ENCODE peak calls at places on chromosomes 11 and 22, in four cellular contexts. E is WTC11, A is psoas muscle, C is fibroblast of pulmonary artery. H is an unnamed sample.

GRCh38 chr11:60764879-60765278 is 8.2 kb downstream of the MS4A15 start:
- DNase-seq in A (no peak), E (no peak), C (no peak), H (no peak)

GRCh38 chr22:50508897-50509296 is 873 bp downstream of the NCAPH2 start:
- DNase-seq in A (no peak), E (no peak), C (no peak), H (no peak)

GRCh38 chr11:19410032-19410431 is 169.3 kb upstream of the E2F8 start:
- DNase-seq in E (no peak), C (no peak), A (no peak), H (no peak)

GRCh38 chr11:37248145-37248544 is 650.1 kb upstream of the RAG2 start:
- DNase-seq in E (no peak), A (no peak), C (no peak), H (no peak)

GRCh38 chr22:47310601-47311000 is 548.2 kb downstream of the TBC1D22A start:
- DNase-seq in C (no peak), E (no peak), A (no peak), H (peak; percentile 14)

GRCh38 chr22:27880778-27881394 is 38.2 kb downstream of the PITPNB start:
- DNase-seq in A (no peak), E (no peak), C (peak; percentile 89), H (peak; percentile 64)

GRCh38 chr11:114258696-114259095 is 37.5 kb upstream of the NNMT start:
- DNase-seq in C (no peak), E (no peak), A (peak; percentile 55), H (no peak)

GRCh38 chr11:46601129-46601528 is 7.3 kb upstream of the AMBRA1 start:
- DNase-seq in A (no peak), C (no peak), E (no peak), H (no peak)

GRCh38 chr11:2516276-2517015 is 71.6 kb downstream of the KCNQ1 start:
- DNase-seq in C (no peak), E (peak; percentile 5), A (no peak), H (no peak)

GRCh38 chr11:73396985-73397384 is 20.8 kb downstream of the RELT start:
- DNase-seq in E (no peak), C (no peak), A (no peak), H (no peak)

GRCh38 chr22:31096637-31097274 is 10.6 kb downstream of the SELENOM start:
- DNase-seq in C (no peak), E (peak; percentile 46), A (no peak), H (no peak)

GRCh38 chr11:134995746-134996145 is 583.7 kb upstream of the B3GAT1 start:
- DNase-seq in C (no peak), A (no peak), E (no peak), H (no peak)

GRCh38 chr22:47672526-47672925 is 910.1 kb downstream of the TBC1D22A start:
- DNase-seq in E (no peak), C (no peak), A (no peak), H (no peak)

GRCh38 chr11:26951849-26952515 is 41.9 kb upstream of the FIBIN start:
- DNase-seq in C (no peak), A (no peak), E (no peak), H (no peak)

GRCh38 chr22:38062782-38063181 is 5.6 kb downstream of the PICK1 start:
- DNase-seq in A (peak; percentile 70), E (no peak), C (no peak), H (no peak)

GRCh38 chr22:43436536-43437267 is 24.9 kb downstream of the MPPED1 start:
- DNase-seq in A (no peak), E (no peak), C (no peak), H (no peak)
- TF ChIP-seq CTCF in A (no peak), E (no peak), C (no peak), H (no peak)

GRCh38 chr11:74694136-74694535 is 37.1 kb downstream of the CHRDL2 start:
- DNase-seq in A (no peak), E (no peak), C (no peak), H (no peak)

GRCh38 chr11:74694536-74694935 is 36.7 kb downstream of the CHRDL2 start:
- DNase-seq in E (no peak), A (no peak), C (no peak), H (peak; percentile 85)

GRCh38 chr11:74696488-74696887 is 34.7 kb downstream of the CHRDL2 start:
- DNase-seq in C (no peak), E (no peak), A (no peak), H (peak; percentile 68)

GRCh38 chr11:74696932-74697687 is 34.1 kb downstream of the CHRDL2 start:
- DNase-seq in C (peak; percentile 98), A (peak; percentile 92), E (peak; percentile 45), H (peak; percentile 96)

GRCh38 chr11:74695705-74696280 is 35.4 kb downstream of the CHRDL2 start:
- DNase-seq in E (no peak), C (no peak), A (no peak), H (peak; percentile 35)
- TF ChIP-seq CTCF in E (no peak), C (no peak), A (no peak), H (no peak)

GRCh38 chr11:1387961-1388762 is 1.6 kb upstream of the BRSK2 start:
- DNase-seq in C (no peak), A (peak; percentile 50), E (peak; percentile 46), H (peak; percentile 13)
- TF ChIP-seq CTCF in C (no peak), A (no peak), E (no peak), H (no peak)

DNA sequence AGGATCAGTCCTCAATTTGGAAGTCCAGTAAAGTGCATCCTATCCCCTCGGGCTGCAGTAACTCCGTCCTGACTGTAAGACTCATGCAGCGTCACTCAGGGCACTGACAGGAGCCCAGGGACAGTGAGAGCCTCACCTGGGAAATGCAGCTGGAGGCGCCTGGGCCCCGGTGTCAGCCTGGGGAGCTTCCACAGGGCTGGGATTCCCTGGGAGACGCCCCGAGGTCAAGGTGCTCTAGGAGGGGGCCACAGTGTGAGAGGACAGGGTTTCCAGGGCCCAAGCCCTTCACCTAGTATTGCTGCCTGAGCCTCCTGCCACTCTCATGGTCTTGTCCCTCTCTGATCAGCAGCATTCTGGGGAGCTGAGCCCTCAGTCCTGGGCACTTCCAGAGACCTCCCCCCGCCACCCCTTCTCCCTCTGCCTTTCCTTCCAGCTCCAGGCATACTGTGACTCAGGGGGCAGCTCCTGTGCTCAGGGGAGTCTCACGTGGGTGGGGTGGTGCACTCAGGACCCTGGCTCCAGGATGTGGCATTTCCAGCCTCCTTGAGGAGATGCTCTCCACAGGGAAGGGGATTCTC is 99.1 kb upstream of the IGLL5 start:
- DNase-seq in A (no peak), E (no peak), C (no peak), H (no peak)
- TF ChIP-seq CTCF in A (no peak), E (no peak), C (no peak), H (no peak)

GRCh38 chr11:18321622-18321990 is 334 bp downstream of the HPS5 start:
- DNase-seq in C (no peak), A (no peak), E (no peak), H (no peak)
- TF ChIP-seq CTCF in C (no peak), A (no peak), E (no peak), H (no peak)